ENCODE peak calls at places on chromosomes 13 and 19, in five cellular contexts. One of them, this sample, is unnamed.

GRCh38 chr19:13888281-13888680 is 11.3 kb downstream of the NANOS3 start:
- DNase-seq in prostate gland: no peak
- DNase-seq in fibroblast of lung: no peak
- DNase-seq in HFF-Myc: no peak
- DNase-seq in GM12864: no peak
- DNase-seq in this sample: no peak

GRCh38 chr13:110950819-110951570 is 36.1 kb upstream of the ANKRD10 start:
- DNase-seq in prostate gland: no peak
- DNase-seq in fibroblast of lung: no peak
- DNase-seq in HFF-Myc: no peak
- DNase-seq in GM12864: no peak
- DNase-seq in this sample: no peak

GRCh38 chr13:39952244-39953233 is 297.1 kb downstream of the COG6 start:
- DNase-seq in prostate gland: no peak
- DNase-seq in fibroblast of lung: peak
- DNase-seq in HFF-Myc: peak
- DNase-seq in GM12864: no peak
- DNase-seq in this sample: no peak

GRCh38 chr19:1514986-1515721 is 2.3 kb upstream of the ADAMTSL5 start:
- DNase-seq in prostate gland: no peak
- DNase-seq in fibroblast of lung: no peak
- DNase-seq in HFF-Myc: no peak
- DNase-seq in GM12864: no peak
- DNase-seq in this sample: no peak

GRCh38 chr19:13932911-13933393 is 5.3 kb downstream of the PODNL1 start:
- DNase-seq in prostate gland: no peak
- DNase-seq in fibroblast of lung: no peak
- DNase-seq in HFF-Myc: no peak
- DNase-seq in GM12864: no peak
- DNase-seq in this sample: no peak

GRCh38 chr13:110644892-110645521 is 29.7 kb downstream of the NAXD start:
- DNase-seq in prostate gland: peak
- DNase-seq in fibroblast of lung: peak
- DNase-seq in HFF-Myc: peak
- DNase-seq in GM12864: no peak
- DNase-seq in this sample: no peak

GRCh38 chr19:56273563-56274117 is 1.1 kb downstream of the EDDM13 start:
- DNase-seq in prostate gland: no peak
- DNase-seq in fibroblast of lung: peak
- DNase-seq in HFF-Myc: peak
- DNase-seq in GM12864: no peak
- DNase-seq in this sample: no peak

GRCh38 chr13:76216729-76217128 is 580.6 kb downstream of the LMO7 start:
- DNase-seq in prostate gland: no peak
- DNase-seq in fibroblast of lung: peak
- DNase-seq in HFF-Myc: no peak
- DNase-seq in GM12864: no peak
- DNase-seq in this sample: no peak

GRCh38 chr13:47521895-47522487 is 479.1 kb downstream of the SUCLA2 start:
- DNase-seq in prostate gland: no peak
- DNase-seq in fibroblast of lung: no peak
- DNase-seq in HFF-Myc: no peak
- DNase-seq in GM12864: no peak
- DNase-seq in this sample: no peak

GRCh38 chr13:80171096-80171495 is 169.8 kb downstream of the SPRY2 start:
- DNase-seq in prostate gland: no peak
- DNase-seq in fibroblast of lung: no peak
- DNase-seq in HFF-Myc: no peak
- DNase-seq in GM12864: no peak
- DNase-seq in this sample: no peak

GRCh38 chr13:60959427-60959826 is 456.2 kb downstream of the PCDH20 start:
- DNase-seq in prostate gland: no peak
- DNase-seq in fibroblast of lung: no peak
- DNase-seq in HFF-Myc: no peak
- DNase-seq in GM12864: no peak
- DNase-seq in this sample: no peak

GRCh38 chr19:54653181-54653809 is 9.5 kb upstream of the LILRB4 start:
- DNase-seq in prostate gland: no peak
- DNase-seq in fibroblast of lung: peak
- DNase-seq in HFF-Myc: no peak
- DNase-seq in GM12864: no peak
- DNase-seq in this sample: no peak

GRCh38 chr13:83151308-83151660 is 731.0 kb downstream of the SLITRK1 start:
- DNase-seq in prostate gland: no peak
- DNase-seq in fibroblast of lung: peak
- DNase-seq in HFF-Myc: no peak
- DNase-seq in GM12864: no peak
- DNase-seq in this sample: no peak

GRCh38 chr19:38165335-38165734 is 58.7 kb downstream of the DPF1 start:
- DNase-seq in prostate gland: no peak
- DNase-seq in fibroblast of lung: no peak
- DNase-seq in HFF-Myc: no peak
- DNase-seq in GM12864: no peak
- DNase-seq in this sample: no peak

GRCh38 chr19:54470991-54471782 is 1.9 kb downstream of the CDC42EP5 start:
- DNase-seq in prostate gland: no peak
- DNase-seq in fibroblast of lung: no peak
- DNase-seq in HFF-Myc: no peak
- DNase-seq in GM12864: no peak
- DNase-seq in this sample: peak

GRCh38 chr19:48745208-48745995 is 1.3 kb downstream of the IZUMO1 start:
- DNase-seq in prostate gland: peak
- DNase-seq in fibroblast of lung: peak
- DNase-seq in HFF-Myc: no peak
- DNase-seq in GM12864: no peak
- DNase-seq in this sample: peak

GRCh38 chr19:17538684-17539287 is 16.7 kb upstream of the COLGALT1 start:
- DNase-seq in prostate gland: no peak
- DNase-seq in fibroblast of lung: no peak
- DNase-seq in HFF-Myc: no peak
- DNase-seq in GM12864: no peak
- DNase-seq in this sample: no peak

GRCh38 chr19:1106841-1107654 is 3.3 kb downstream of the GPX4 start:
- DNase-seq in prostate gland: no peak
- DNase-seq in fibroblast of lung: peak
- DNase-seq in HFF-Myc: no peak
- DNase-seq in GM12864: no peak
- DNase-seq in this sample: peak

DNA sequence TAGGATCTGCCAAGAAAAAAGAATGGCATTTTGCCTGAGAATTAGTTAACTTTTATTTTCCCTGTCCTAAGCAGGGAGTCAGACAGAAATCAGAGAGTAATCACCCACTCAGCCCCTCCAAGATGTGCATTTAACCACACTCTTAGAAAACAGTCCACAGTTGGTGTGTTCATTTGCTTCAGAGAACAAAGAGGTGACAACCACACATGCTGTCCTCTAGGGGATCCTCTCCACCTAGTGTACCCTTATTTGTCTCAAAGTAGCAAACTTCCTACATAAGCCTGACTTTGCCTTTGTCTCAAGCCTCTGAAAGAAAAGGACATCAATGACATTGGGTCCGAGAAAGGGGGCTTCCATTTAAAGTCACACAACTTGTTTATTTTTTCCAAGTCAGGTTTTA is 107.0 kb upstream of the RFC3 start:
- DNase-seq in prostate gland: no peak
- DNase-seq in fibroblast of lung: no peak
- DNase-seq in HFF-Myc: no peak
- DNase-seq in GM12864: no peak
- DNase-seq in this sample: no peak
- TF ChIP-seq CTCF in prostate gland: no peak
- TF ChIP-seq CTCF in fibroblast of lung: no peak
- TF ChIP-seq CTCF in HFF-Myc: no peak
- TF ChIP-seq CTCF in GM12864: no peak
- TF ChIP-seq CTCF in this sample: no peak

GRCh38 chr13:85798999-85799646 is at the start of gene SLITRK6:
- DNase-seq in prostate gland: peak
- DNase-seq in fibroblast of lung: peak
- DNase-seq in HFF-Myc: peak
- DNase-seq in GM12864: no peak
- DNase-seq in this sample: peak
- TF ChIP-seq CTCF in prostate gland: peak
- TF ChIP-seq CTCF in fibroblast of lung: peak
- TF ChIP-seq CTCF in HFF-Myc: peak
- TF ChIP-seq CTCF in GM12864: no peak
- TF ChIP-seq CTCF in this sample: no peak

DNA sequence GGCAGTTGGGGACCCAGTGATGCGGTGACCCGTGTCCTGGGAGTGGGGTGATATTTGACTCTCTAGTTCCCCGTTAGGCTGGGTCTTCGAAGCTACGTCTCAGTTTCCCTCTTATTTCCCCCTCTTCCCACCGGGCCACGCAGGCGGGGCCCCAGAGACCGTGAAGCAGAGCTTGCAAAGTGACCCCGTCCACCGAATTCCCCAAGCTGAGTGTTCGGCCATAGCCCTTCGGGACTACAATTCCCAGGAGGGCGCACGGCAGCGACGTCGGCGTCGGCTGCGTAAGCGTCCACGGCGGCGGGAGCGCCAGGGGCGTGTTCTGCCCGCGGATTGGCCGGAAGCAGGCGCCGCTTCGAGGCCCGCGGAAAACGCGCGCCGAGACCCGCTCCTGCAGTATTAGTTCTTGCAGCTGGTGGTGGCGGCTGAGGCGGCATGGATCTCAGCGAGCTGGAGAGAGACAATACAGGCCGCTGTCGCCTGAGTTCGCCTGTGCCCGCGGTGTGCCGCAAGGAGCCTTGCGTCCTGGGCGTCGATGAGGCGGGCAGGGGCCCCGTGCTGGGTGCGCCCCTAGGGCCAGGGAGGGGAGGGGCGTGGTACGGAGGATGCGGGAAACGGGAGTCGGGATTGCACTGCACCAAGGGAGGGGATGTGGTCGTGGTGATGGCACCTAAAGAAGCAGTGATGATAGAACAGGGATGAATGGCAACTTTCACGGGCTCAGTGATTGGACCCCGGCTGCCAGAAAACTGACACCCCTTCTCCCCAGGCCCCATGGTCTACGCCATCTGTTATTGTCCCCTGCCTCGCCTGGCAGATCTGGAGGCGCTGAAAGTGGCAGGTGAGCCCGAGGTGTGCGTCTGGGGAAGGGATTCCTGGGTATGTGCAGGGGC is at the start of gene RNASEH2A:
- DNase-seq in prostate gland: peak
- DNase-seq in fibroblast of lung: peak
- DNase-seq in HFF-Myc: no peak
- DNase-seq in GM12864: peak
- DNase-seq in this sample: peak
- TF ChIP-seq CTCF in prostate gland: peak
- TF ChIP-seq CTCF in fibroblast of lung: no peak
- TF ChIP-seq CTCF in HFF-Myc: no peak
- TF ChIP-seq CTCF in GM12864: no peak
- TF ChIP-seq CTCF in this sample: no peak

GRCh38 chr19:18744019-18744418 is 47.1 kb downstream of the COMP start:
- DNase-seq in prostate gland: no peak
- DNase-seq in fibroblast of lung: no peak
- DNase-seq in HFF-Myc: no peak
- DNase-seq in GM12864: no peak
- DNase-seq in this sample: no peak

GRCh38 chr19:18749362-18750231 is 41.5 kb downstream of the COMP start:
- DNase-seq in prostate gland: no peak
- DNase-seq in fibroblast of lung: peak
- DNase-seq in HFF-Myc: no peak
- DNase-seq in GM12864: no peak
- DNase-seq in this sample: no peak

GRCh38 chr19:18745931-18746330 is 45.2 kb downstream of the COMP start:
- DNase-seq in prostate gland: no peak
- DNase-seq in fibroblast of lung: no peak
- DNase-seq in HFF-Myc: no peak
- DNase-seq in GM12864: no peak
- DNase-seq in this sample: no peak

GRCh38 chr19:18745012-18745735 is 45.9 kb downstream of the COMP start:
- DNase-seq in prostate gland: no peak
- DNase-seq in fibroblast of lung: no peak
- DNase-seq in HFF-Myc: no peak
- DNase-seq in GM12864: no peak
- DNase-seq in this sample: no peak

DNA sequence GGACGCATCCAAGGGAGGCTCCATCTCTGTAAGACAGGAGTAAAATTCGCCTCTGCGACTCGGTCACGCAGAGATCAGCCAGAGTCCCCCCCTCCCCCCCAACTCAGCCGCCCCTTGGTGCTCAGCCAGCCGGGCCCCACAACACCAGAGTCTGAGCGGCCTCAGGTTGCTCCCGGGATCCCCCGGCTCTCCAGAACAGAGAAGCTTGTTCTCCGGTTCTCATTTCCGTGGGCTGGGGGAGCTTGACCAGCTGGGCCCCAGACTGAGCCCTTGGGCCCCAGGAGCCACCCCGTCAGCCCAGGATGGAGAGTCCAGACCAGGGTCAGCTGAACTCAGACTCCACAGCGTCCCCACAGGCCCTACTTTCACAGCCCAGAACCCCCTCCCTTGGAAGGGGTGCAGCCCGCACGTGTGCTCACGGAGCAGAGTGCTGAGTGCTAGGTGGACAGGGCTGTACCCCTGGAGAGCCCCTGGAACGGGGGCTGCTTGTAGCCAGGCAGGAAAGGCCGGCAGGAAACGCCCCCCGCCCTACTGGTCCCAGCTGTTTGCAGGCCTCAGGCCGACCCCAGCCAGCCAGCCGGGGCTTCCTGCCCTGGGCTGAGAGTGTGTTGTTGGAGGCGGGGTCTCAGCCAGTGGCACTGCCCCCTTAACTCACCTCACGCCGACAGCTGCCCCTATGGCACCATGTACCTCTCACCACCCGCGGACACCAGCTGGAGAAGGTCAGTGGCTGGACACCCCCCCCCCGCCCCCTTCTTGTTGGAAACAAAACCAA is 44.5 kb downstream of the COMP start:
- DNase-seq in prostate gland: no peak
- DNase-seq in fibroblast of lung: no peak
- DNase-seq in HFF-Myc: no peak
- DNase-seq in GM12864: no peak
- DNase-seq in this sample: no peak
- TF ChIP-seq CTCF in prostate gland: no peak
- TF ChIP-seq CTCF in fibroblast of lung: no peak
- TF ChIP-seq CTCF in HFF-Myc: no peak
- TF ChIP-seq CTCF in GM12864: no peak
- TF ChIP-seq CTCF in this sample: no peak

This sample was measured in Calu3.